ENCODE peak calls at places on chromosomes 6 and 20, in seven cellular contexts. A is IMR-90; T is CD8-positive, alpha-beta memory T cell; R is body of pancreas; B is adrenal gland; E is cardiac muscle cell; N is mammary epithelial cell. K is an unnamed sample.

GRCh38 chr6:89355511-89356185 is 3.1 kb upstream of the UBE2J1 start:
- DNase-seq in A (no peak), T (no peak), R (no peak), B (no peak), E (no peak), N (no peak), K (no peak)

GRCh38 chr6:133646021-133646682 is 242.8 kb upstream of the TCF21 start:
- DNase-seq in A (peak), T (no peak), R (no peak), B (no peak), E (no peak), N (peak), K (peak)

GRCh38 chr6:167163476-167164011 is 5.8 kb upstream of the GPR31 start:
- DNase-seq in A (no peak), T (no peak), R (no peak), B (no peak), E (no peak), N (no peak), K (no peak)

GRCh38 chr6:4970739-4971395 is 33.0 kb downstream of the RPP40 start:
- DNase-seq in A (no peak), T (no peak), R (no peak), B (no peak), E (no peak), N (no peak), K (no peak)

GRCh38 chr6:9957330-9957729 is 457.5 kb downstream of the TFAP2A start:
- DNase-seq in A (no peak), T (no peak), R (no peak), B (no peak), E (no peak), N (no peak), K (no peak)

GRCh38 chr6:52416629-52417151 is 3.5 kb upstream of the EFHC1 start:
- DNase-seq in A (peak), T (peak), R (peak), B (no peak), E (peak), N (peak), K (peak)

GRCh38 chr6:13013681-13014550 is 297.3 kb downstream of the PHACTR1 start:
- DNase-seq in A (no peak), T (no peak), R (no peak), B (no peak), E (no peak), N (no peak), K (no peak)

GRCh38 chr6:110781522-110782200 is 33.6 kb downstream of the CDK19 start:
- DNase-seq in A (no peak), T (no peak), R (no peak), B (no peak), E (no peak), N (peak), K (no peak)

GRCh38 chr6:20900396-20901160 is 366.3 kb downstream of the CDKAL1 start:
- DNase-seq in A (no peak), T (no peak), R (no peak), B (no peak), E (no peak), N (no peak), K (no peak)

GRCh38 chr6:111918825-111919224 is 45.6 kb upstream of the FYN start:
- DNase-seq in A (peak), T (no peak), R (peak), B (no peak), E (no peak), N (no peak), K (no peak)

GRCh38 chr6:154350293-154350692 is 6.3 kb downstream of the IPCEF1 start:
- DNase-seq in A (peak), T (no peak), R (no peak), B (no peak), E (no peak), N (no peak), K (no peak)

GRCh38 chr6:89360415-89360999 is 8.0 kb upstream of the UBE2J1 start:
- DNase-seq in A (peak), T (no peak), R (no peak), B (no peak), E (no peak), N (peak), K (no peak)

GRCh38 chr6:167665698-167666380 is 160.9 kb upstream of the AFDN start:
- DNase-seq in A (no peak), T (no peak), R (no peak), B (no peak), E (no peak), N (no peak), K (no peak)

GRCh38 chr6:15595461-15596173 is 67.2 kb downstream of the DTNBP1 start:
- DNase-seq in A (peak), T (no peak), R (no peak), B (no peak), E (peak), N (no peak), K (peak)

GRCh38 chr6:88650029-88650619 is 313.3 kb downstream of the RNGTT start:
- DNase-seq in A (peak), T (no peak), R (no peak), B (no peak), E (no peak), N (no peak), K (no peak)

GRCh38 chr6:49565261-49565660 is 14.8 kb downstream of the C6orf141 start:
- DNase-seq in A (no peak), T (no peak), R (no peak), B (no peak), E (no peak), N (no peak), K (no peak)

GRCh38 chr6:138403801-138404665 is at the start of gene HEBP2:
- DNase-seq in A (peak), T (peak), R (peak), B (peak), E (peak), N (peak), K (peak)

GRCh38 chr6:41647061-41647511 is 8.8 kb downstream of the MDFI start:
- DNase-seq in A (no peak), T (no peak), R (no peak), B (peak), E (no peak), N (no peak), K (no peak)

GRCh38 chr20:51258582-51259175 is 235.8 kb upstream of the KCNG1 start:
- DNase-seq in A (peak), T (no peak), R (no peak), B (no peak), E (no peak), N (peak), K (no peak)

GRCh38 chr6:167654389-167654788 is 172.3 kb upstream of the AFDN start:
- DNase-seq in A (no peak), T (no peak), R (no peak), B (no peak), E (no peak), N (no peak), K (no peak)

GRCh38 chr20:32539817-32540675 is 45.1 kb downstream of the NOL4L start:
- DNase-seq in A (no peak), T (peak), R (peak), B (no peak), E (no peak), N (no peak), K (no peak)

GRCh38 chr6:35596448-35597442 is 84.0 kb upstream of the TULP1 start:
- DNase-seq in A (peak), T (no peak), R (no peak), B (no peak), E (no peak), N (peak), K (no peak)

GRCh38 chr6:43926644-43927524 is 156.9 kb downstream of the VEGFA start:
- DNase-seq in A (peak), T (no peak), R (peak), B (no peak), E (peak), N (peak), K (peak)

GRCh38 chr6:44043479-44044153 is 83.6 kb downstream of the MRPL14 start:
- DNase-seq in A (peak), T (no peak), R (no peak), B (no peak), E (no peak), N (no peak), K (peak)

GRCh38 chr6:135537782-135538301 is 40.3 kb upstream of the AHI1 start:
- DNase-seq in A (peak), T (no peak), R (no peak), B (no peak), E (no peak), N (peak), K (no peak)

GRCh38 chr20:25586877-25587276 is 1.5 kb upstream of the NINL start:
- DNase-seq in A (peak), T (no peak), R (no peak), B (no peak), E (no peak), N (no peak), K (no peak)

GRCh38 chr20:57439432-57439831 is 48.2 kb downstream of the RBM38 start:
- DNase-seq in A (no peak), T (no peak), R (peak), B (peak), E (no peak), N (peak), K (no peak)

GRCh38 chr20:5612476-5613291 is 137.5 kb upstream of the SHLD1 start:
- DNase-seq in A (peak), T (no peak), R (no peak), B (no peak), E (no peak), N (peak), K (peak)

GRCh38 chr6:106648651-106649308 is 19.4 kb downstream of the QRSL1 start:
- DNase-seq in A (no peak), T (no peak), R (no peak), B (no peak), E (no peak), N (no peak), K (no peak)

GRCh38 chr20:1945134-1945618 is 48.7 kb downstream of the PDYN start:
- DNase-seq in A (no peak), T (no peak), R (peak), B (peak), E (no peak), N (no peak), K (no peak)

GRCh38 chr6:145206247-145206907 is 528.9 kb downstream of the EPM2A start:
- DNase-seq in A (peak), T (no peak), R (no peak), B (peak), E (no peak), N (no peak), K (no peak)

GRCh38 chr6:27517238-27517637 is 44.3 kb upstream of the ZNF184 start:
- DNase-seq in A (no peak), T (no peak), R (no peak), B (no peak), E (no peak), N (no peak), K (no peak)

GRCh38 chr6:7910298-7910653 is 312 bp downstream of the TXNDC5 start:
- DNase-seq in A (no peak), T (peak), R (no peak), B (peak), E (no peak), N (no peak), K (no peak)

GRCh38 chr6:166258854-166259276 is 49.3 kb downstream of the PRR18 start:
- DNase-seq in A (no peak), T (peak), R (peak), B (peak), E (no peak), N (no peak), K (no peak)

GRCh38 chr6:168127384-168127868 is 48.4 kb upstream of the FRMD1 start:
- DNase-seq in A (no peak), T (no peak), R (no peak), B (no peak), E (no peak), N (no peak), K (no peak)

GRCh38 chr6:132598473-132598872 is 8.9 kb upstream of the TAAR5 start:
- DNase-seq in A (no peak), T (no peak), R (peak), B (no peak), E (peak), N (no peak), K (peak)

GRCh38 chr20:2742934-2743559 is 50.5 kb downstream of the EBF4 start:
- DNase-seq in A (peak), T (peak), R (peak), B (peak), E (peak), N (peak), K (peak)

GRCh38 chr6:45437441-45437820 is 59.7 kb upstream of the SUPT3H start:
- DNase-seq in A (no peak), T (no peak), R (no peak), B (no peak), E (no peak), N (no peak), K (no peak)

GRCh38 chr6:45434401-45434741 is 56.6 kb upstream of the SUPT3H start:
- DNase-seq in A (no peak), T (no peak), R (no peak), B (no peak), E (no peak), N (no peak), K (no peak)

GRCh38 chr6:45438156-45438555 is 60.4 kb upstream of the SUPT3H start:
- DNase-seq in A (no peak), T (no peak), R (no peak), B (no peak), E (no peak), N (no peak), K (no peak)

GRCh38 chr6:45438849-45439406 is 61.2 kb upstream of the SUPT3H start:
- DNase-seq in A (peak), T (no peak), R (no peak), B (no peak), E (no peak), N (peak), K (no peak)

DNA sequence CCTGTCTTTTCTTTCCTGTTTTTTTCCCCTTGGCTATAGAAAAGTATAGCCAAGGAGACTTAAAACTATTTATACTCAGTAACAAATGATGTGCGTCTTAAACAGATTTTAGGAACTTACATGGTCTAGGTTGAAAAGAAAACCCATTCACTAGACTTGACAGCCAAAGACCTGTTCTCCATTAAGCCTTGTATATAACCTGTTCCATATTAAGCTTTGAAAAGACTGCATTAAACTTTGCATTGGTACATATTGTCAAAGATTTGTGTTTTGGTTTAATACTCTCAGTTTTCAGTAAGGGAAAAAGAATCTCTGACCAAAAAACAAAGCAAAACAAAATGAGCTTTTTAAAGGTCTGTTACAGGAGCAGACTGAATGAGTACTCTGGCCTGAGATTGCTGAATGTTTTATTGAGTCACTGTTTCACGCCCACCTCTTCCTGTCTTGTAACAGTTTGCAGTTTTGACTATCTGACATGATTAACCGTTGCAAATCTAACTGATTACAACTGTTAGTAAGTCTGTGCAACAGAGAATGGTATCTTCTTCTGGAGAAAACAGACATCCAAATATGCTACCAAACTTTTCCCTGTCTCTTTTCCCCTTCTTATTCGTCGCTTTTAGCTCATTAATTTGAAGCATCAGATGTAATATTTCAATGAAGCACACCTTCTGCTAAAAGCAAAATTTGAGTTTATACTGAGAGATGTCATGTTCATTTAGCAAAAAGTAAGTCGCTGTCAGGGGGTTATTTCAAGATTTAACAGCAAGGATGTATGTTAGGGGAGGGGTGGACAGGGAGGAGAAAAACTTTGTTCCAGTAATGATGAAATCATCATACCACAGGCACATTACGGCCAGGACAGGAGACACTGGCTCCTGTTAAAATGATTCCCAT is 59.1 kb upstream of the SUPT3H start:
- DNase-seq in A (peak), T (no peak), R (peak), B (no peak), E (no peak), N (peak), K (no peak)
- H3K27ac ChIP-seq in A (no peak), T (no peak), R (no peak), B (no peak), E (no peak), N (peak), K (no peak)

DNA sequence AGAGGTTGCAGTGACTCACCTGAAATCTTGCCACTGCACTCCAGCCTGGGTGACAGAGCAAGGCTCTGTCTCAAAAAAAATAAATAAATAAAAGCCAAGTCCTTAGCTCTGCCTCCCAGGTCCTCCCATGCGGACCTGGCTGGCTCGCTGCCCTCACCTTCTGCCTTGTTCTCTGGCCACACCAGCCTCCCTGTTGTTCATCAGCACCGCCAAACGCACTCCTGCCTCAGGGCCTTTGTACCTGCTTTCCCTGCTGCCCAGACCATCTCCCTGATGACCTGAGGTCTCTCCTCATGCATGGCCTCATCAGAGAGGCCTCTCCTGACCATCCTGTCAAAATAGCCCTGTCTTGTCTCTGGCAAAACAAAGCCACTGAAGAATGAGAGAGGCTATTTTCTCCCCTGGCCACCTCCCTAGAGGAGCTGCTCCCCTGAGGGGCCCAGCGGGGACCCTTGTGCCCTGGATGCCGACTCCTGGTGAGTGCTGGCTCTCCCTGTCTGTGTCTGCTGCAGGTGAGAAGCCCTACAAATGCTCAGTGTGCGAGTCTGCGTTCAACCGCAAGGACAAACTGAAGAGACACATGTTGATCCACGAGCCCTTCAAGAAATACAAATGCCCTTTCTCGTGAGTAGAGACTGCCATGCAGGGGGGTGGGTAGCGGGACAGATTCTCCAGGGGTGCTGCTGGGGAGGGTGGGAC is 22.6 kb upstream of the CHMP4B start:
- DNase-seq in A (no peak), T (no peak), R (no peak), B (no peak), E (no peak), N (no peak), K (no peak)
- H3K27ac ChIP-seq in A (no peak), T (no peak), R (no peak), B (no peak), E (peak), N (no peak), K (no peak)

GRCh38 chr20:58755062-58755697 is 62.6 kb downstream of the NPEPL1 start:
- DNase-seq in A (no peak), T (no peak), R (no peak), B (no peak), E (no peak), N (no peak), K (no peak)

GRCh38 chr20:58754584-58754983 is 62.0 kb downstream of the NPEPL1 start:
- DNase-seq in A (no peak), T (no peak), R (no peak), B (no peak), E (no peak), N (no peak), K (no peak)

GRCh38 chr20:58753267-58753928 is 60.8 kb downstream of the NPEPL1 start:
- DNase-seq in A (no peak), T (no peak), R (no peak), B (no peak), E (peak), N (no peak), K (peak)

GRCh38 chr20:58752565-58752964 is 60.0 kb downstream of the NPEPL1 start:
- DNase-seq in A (no peak), T (no peak), R (no peak), B (no peak), E (no peak), N (no peak), K (no peak)

DNA sequence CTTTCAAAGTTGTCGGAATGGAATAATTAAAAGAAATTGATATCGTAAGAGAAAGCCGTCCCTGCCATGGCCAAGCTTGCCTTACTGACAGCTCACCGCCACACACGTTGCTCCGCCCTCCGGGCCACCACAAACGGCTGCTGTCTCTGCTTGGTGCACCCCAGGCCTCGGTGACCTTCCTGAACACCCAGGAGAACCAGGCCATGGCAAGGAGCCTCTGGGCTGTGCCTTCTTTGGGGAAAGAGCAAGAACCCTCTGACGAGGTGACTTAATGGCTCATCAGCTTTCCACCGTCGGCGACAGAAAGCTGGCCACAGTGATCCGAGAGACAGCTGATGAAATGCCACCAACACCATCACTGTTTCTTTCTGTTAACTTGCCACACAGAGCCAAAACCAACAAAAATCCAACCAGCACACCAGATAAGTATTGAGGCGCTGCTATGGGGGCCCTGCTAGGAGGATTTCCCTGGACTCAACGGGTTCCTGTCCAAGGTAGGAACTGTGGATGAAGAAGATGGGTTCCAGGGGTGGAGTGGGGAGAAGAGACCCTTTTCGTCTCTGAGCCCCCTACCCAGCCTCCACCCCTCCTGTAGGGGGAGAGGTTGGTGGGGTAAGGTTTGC is 61.4 kb downstream of the NPEPL1 start:
- DNase-seq in A (no peak), T (no peak), R (no peak), B (no peak), E (no peak), N (no peak), K (no peak)
- H3K27ac ChIP-seq in A (no peak), T (no peak), R (no peak), B (no peak), E (no peak), N (no peak), K (no peak)

DNA sequence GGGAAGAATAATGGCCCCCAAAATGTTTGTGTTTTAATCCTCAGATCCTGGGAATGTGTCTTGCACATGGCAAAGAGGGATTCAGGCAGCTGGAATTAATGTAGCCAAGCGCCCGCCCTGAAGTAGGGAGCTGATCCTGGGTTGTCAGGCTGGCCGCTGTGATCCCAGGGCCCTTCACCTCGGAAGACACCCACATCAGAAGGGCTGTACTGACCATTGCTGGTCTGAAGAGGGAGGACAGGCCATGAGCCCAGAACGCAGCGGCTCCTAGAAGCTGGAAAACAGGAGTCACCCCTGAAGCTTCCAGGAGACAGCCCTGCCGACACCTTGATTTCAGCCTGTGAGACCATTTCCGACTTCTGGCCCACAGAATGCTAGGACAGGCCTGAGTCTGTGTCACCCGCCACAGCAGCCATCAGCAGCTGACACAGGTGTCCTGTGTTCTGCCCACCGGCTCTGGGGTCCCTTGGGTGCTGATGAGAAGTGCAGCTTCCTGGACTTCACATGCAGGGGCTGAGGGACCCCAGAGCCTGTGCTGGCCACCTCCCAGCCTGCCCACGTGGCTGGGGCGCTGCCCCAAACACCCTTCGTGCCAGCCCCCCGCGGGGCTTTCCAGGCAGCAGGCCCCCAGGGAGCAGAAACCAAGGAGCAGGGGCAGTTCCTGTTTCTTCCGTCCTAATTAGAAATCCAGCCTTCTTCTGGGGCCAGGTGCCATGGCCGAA is 86.3 kb downstream of the ERMARD start:
- DNase-seq in A (no peak), T (no peak), R (no peak), B (no peak), E (no peak), N (no peak), K (no peak)
- H3K27ac ChIP-seq in A (no peak), T (no peak), R (no peak), B (no peak), E (no peak), N (no peak), K (no peak)

K was measured in SJCRH30.